ENCODE peak calls at places on chromosomes 6 and 20, in five cellular contexts. One of them, this sample, is unnamed.
A peak's percentile ranks its signal among the peaks of the same experiment; 100 is the strongest.

GRCh38 chr6:85240787-85241186 is 209.1 kb upstream of the NT5E start:
- DNase-seq in HCT116: no peak
- DNase-seq in tibial artery: no peak
- DNase-seq in neural crest cell: no peak
- DNase-seq in Ammon's horn: no peak
- DNase-seq in this sample: no peak

GRCh38 chr6:89612121-89612520 is 26.4 kb downstream of the LYRM2 start:
- DNase-seq in Ammon's horn: no peak
- DNase-seq in tibial artery: no peak
- DNase-seq in neural crest cell: no peak
- DNase-seq in HCT116: no peak
- DNase-seq in this sample: no peak

GRCh38 chr20:56802805-56803204 is 173.7 kb downstream of the TFAP2C start:
- DNase-seq in tibial artery: no peak
- DNase-seq in HCT116: no peak
- DNase-seq in neural crest cell: no peak
- DNase-seq in Ammon's horn: no peak
- DNase-seq in this sample: no peak

GRCh38 chr20:59145926-59146800 is 17.5 kb upstream of the ZNF831 start:
- DNase-seq in neural crest cell: no peak
- DNase-seq in HCT116: no peak
- DNase-seq in Ammon's horn: peak; percentile 73
- DNase-seq in tibial artery: no peak
- DNase-seq in this sample: no peak

GRCh38 chr6:169838291-169839028 is 87.0 kb downstream of the ERMARD start:
- DNase-seq in HCT116: no peak
- DNase-seq in tibial artery: no peak
- DNase-seq in Ammon's horn: no peak
- DNase-seq in neural crest cell: no peak
- DNase-seq in this sample: no peak

GRCh38 chr6:144266091-144266649 is 19.0 kb upstream of the UTRN start:
- DNase-seq in neural crest cell: no peak
- DNase-seq in Ammon's horn: no peak
- DNase-seq in HCT116: peak; percentile 64
- DNase-seq in tibial artery: peak; percentile 47
- DNase-seq in this sample: no peak

GRCh38 chr6:79048611-79049010 is 29.4 kb downstream of the PHIP start:
- DNase-seq in Ammon's horn: no peak
- DNase-seq in neural crest cell: peak; percentile 8
- DNase-seq in HCT116: peak; percentile 34
- DNase-seq in tibial artery: no peak
- DNase-seq in this sample: no peak

GRCh38 chr6:109292420-109292819 is 89.8 kb downstream of the CD164 start:
- DNase-seq in tibial artery: no peak
- DNase-seq in HCT116: no peak
- DNase-seq in Ammon's horn: no peak
- DNase-seq in neural crest cell: no peak
- DNase-seq in this sample: no peak

GRCh38 chr6:8027965-8028651 is 36.1 kb downstream of the BLOC1S5 start:
- DNase-seq in neural crest cell: no peak
- DNase-seq in HCT116: no peak
- DNase-seq in Ammon's horn: no peak
- DNase-seq in tibial artery: no peak
- DNase-seq in this sample: no peak

GRCh38 chr6:136568129-136568528 is 17.9 kb upstream of the MAP7 start:
- DNase-seq in Ammon's horn: no peak
- DNase-seq in tibial artery: no peak
- DNase-seq in neural crest cell: no peak
- DNase-seq in HCT116: no peak
- DNase-seq in this sample: no peak

GRCh38 chr20:37239026-37239451 is 22.6 kb downstream of the GHRH start:
- DNase-seq in Ammon's horn: peak; percentile 16
- DNase-seq in tibial artery: no peak
- DNase-seq in HCT116: no peak
- DNase-seq in neural crest cell: no peak
- DNase-seq in this sample: no peak

GRCh38 chr20:63322923-63323253 is 29.9 kb downstream of the COL20A1 start:
- DNase-seq in HCT116: no peak
- DNase-seq in Ammon's horn: no peak
- DNase-seq in neural crest cell: no peak
- DNase-seq in tibial artery: no peak
- DNase-seq in this sample: no peak

GRCh38 chr6:34671801-34672656 is 24.5 kb downstream of the ILRUN start:
- DNase-seq in Ammon's horn: no peak
- DNase-seq in HCT116: no peak
- DNase-seq in neural crest cell: no peak
- DNase-seq in tibial artery: peak; percentile 36
- DNase-seq in this sample: no peak

GRCh38 chr6:167450631-167451030 is 125.7 kb downstream of the TTLL2 start:
- DNase-seq in tibial artery: no peak
- DNase-seq in neural crest cell: no peak
- DNase-seq in Ammon's horn: no peak
- DNase-seq in HCT116: no peak
- DNase-seq in this sample: no peak

GRCh38 chr20:21113697-21114096 is 7.5 kb upstream of the LINC00237 start:
- DNase-seq in Ammon's horn: no peak
- DNase-seq in tibial artery: no peak
- DNase-seq in neural crest cell: no peak
- DNase-seq in HCT116: no peak
- DNase-seq in this sample: no peak

GRCh38 chr6:5679271-5679670 is 327.5 kb downstream of the NRN1 start:
- DNase-seq in Ammon's horn: no peak
- DNase-seq in neural crest cell: no peak
- DNase-seq in tibial artery: no peak
- DNase-seq in HCT116: no peak
- DNase-seq in this sample: no peak

GRCh38 chr6:79724816-79725215 is 93.7 kb downstream of the SH3BGRL2 start:
- DNase-seq in HCT116: no peak
- DNase-seq in neural crest cell: no peak
- DNase-seq in tibial artery: no peak
- DNase-seq in Ammon's horn: no peak
- DNase-seq in this sample: no peak

GRCh38 chr6:132687306-132687705 is 26.5 kb downstream of the VNN1 start:
- DNase-seq in Ammon's horn: no peak
- DNase-seq in HCT116: peak; percentile 4
- DNase-seq in tibial artery: no peak
- DNase-seq in neural crest cell: no peak
- DNase-seq in this sample: no peak

GRCh38 chr6:38415231-38416005 is 224.3 kb downstream of the BTBD9 start:
- DNase-seq in tibial artery: no peak
- DNase-seq in neural crest cell: no peak
- DNase-seq in HCT116: no peak
- DNase-seq in Ammon's horn: no peak
- DNase-seq in this sample: no peak

GRCh38 chr6:41519748-41520699 is 26.2 kb upstream of the FOXP4 start:
- DNase-seq in neural crest cell: no peak
- DNase-seq in Ammon's horn: no peak
- DNase-seq in HCT116: no peak
- DNase-seq in tibial artery: no peak
- DNase-seq in this sample: no peak

GRCh38 chr6:5151295-5151954 is 66.3 kb downstream of the PPP1R3G start:
- DNase-seq in tibial artery: no peak
- DNase-seq in Ammon's horn: no peak
- DNase-seq in neural crest cell: no peak
- DNase-seq in HCT116: no peak
- DNase-seq in this sample: no peak

GRCh38 chr6:89148016-89148750 is 2.3 kb downstream of the PM20D2 start:
- DNase-seq in HCT116: peak; percentile 12
- DNase-seq in tibial artery: no peak
- DNase-seq in Ammon's horn: no peak
- DNase-seq in neural crest cell: no peak
- DNase-seq in this sample: no peak

GRCh38 chr6:44001318-44001868 is 125.9 kb downstream of the MRPL14 start:
- DNase-seq in Ammon's horn: no peak
- DNase-seq in HCT116: peak; percentile 54
- DNase-seq in neural crest cell: no peak
- DNase-seq in tibial artery: no peak
- DNase-seq in this sample: no peak

GRCh38 chr6:31826793-31827285 is 699 bp upstream of the HSPA1B start:
- DNase-seq in tibial artery: peak; percentile 94
- DNase-seq in neural crest cell: no peak
- DNase-seq in Ammon's horn: peak; percentile 83
- DNase-seq in HCT116: no peak
- DNase-seq in this sample: peak; percentile 98

GRCh38 chr20:34525709-34526416 is 9.6 kb downstream of the DYNLRB1 start:
- DNase-seq in Ammon's horn: peak; percentile 56
- DNase-seq in tibial artery: peak; percentile 85
- DNase-seq in HCT116: peak; percentile 93
- DNase-seq in neural crest cell: no peak
- DNase-seq in this sample: peak; percentile 93

GRCh38 chr20:22389836-22390542 is 194.4 kb downstream of the FOXA2 start:
- DNase-seq in neural crest cell: no peak
- DNase-seq in tibial artery: no peak
- DNase-seq in HCT116: peak; percentile 94
- DNase-seq in Ammon's horn: no peak
- DNase-seq in this sample: no peak

GRCh38 chr6:130159876-130160415 is 62.8 kb downstream of the SAMD3 start:
- DNase-seq in tibial artery: no peak
- DNase-seq in HCT116: no peak
- DNase-seq in neural crest cell: no peak
- DNase-seq in Ammon's horn: no peak
- DNase-seq in this sample: no peak

GRCh38 chr6:41518118-41518517 is 28.1 kb upstream of the FOXP4 start:
- DNase-seq in tibial artery: no peak
- DNase-seq in Ammon's horn: no peak
- DNase-seq in neural crest cell: no peak
- DNase-seq in HCT116: no peak
- DNase-seq in this sample: no peak

GRCh38 chr20:21352703-21353102 is 44.6 kb downstream of the NKX2-4 start:
- DNase-seq in tibial artery: no peak
- DNase-seq in neural crest cell: no peak
- DNase-seq in HCT116: no peak
- DNase-seq in Ammon's horn: no peak
- DNase-seq in this sample: no peak

GRCh38 chr6:112372213-112372806 is 25.2 kb downstream of the RFPL4B start:
- DNase-seq in HCT116: peak; percentile 18
- DNase-seq in Ammon's horn: no peak
- DNase-seq in neural crest cell: no peak
- DNase-seq in tibial artery: no peak
- DNase-seq in this sample: no peak

GRCh38 chr20:3010985-3011723 is 32.3 kb upstream of the GNRH2 start:
- DNase-seq in Ammon's horn: no peak
- DNase-seq in neural crest cell: no peak
- DNase-seq in tibial artery: no peak
- DNase-seq in HCT116: no peak
- DNase-seq in this sample: no peak

GRCh38 chr6:127096167-127096566 is 22.3 kb upstream of the RSPO3 start:
- DNase-seq in tibial artery: no peak
- DNase-seq in HCT116: no peak
- DNase-seq in neural crest cell: no peak
- DNase-seq in Ammon's horn: no peak
- DNase-seq in this sample: no peak

GRCh38 chr6:43940393-43941087 is 170.5 kb downstream of the VEGFA start:
- DNase-seq in Ammon's horn: no peak
- DNase-seq in neural crest cell: no peak
- DNase-seq in tibial artery: no peak
- DNase-seq in HCT116: no peak
- DNase-seq in this sample: no peak